ENCODE peak calls at places on chromosomes 13 and 19, in nine cellular contexts. M is left lung; D is BE2C; P is CD4-positive, alpha-beta T cell; R is AG09319; T is AG04449; S is transverse colon; Z is uterus; V is GM06990. G is an unnamed sample.
A peak's percentile ranks its signal among the peaks of the same experiment; 100 is the strongest.

GRCh38 chr13:61414686-61415664 is 674 bp downstream of the PCDH20 start:
- DNase-seq in V (no peak), R (no peak), M (peak; percentile 86), D (peak; percentile 85), T (no peak), Z (peak; percentile 21), P (no peak), S (peak; percentile 71), G (peak; percentile 6)

GRCh38 chr13:74191036-74191809 is 57.0 kb upstream of the KLF12 start:
- DNase-seq in S (no peak), M (no peak), Z (no peak), T (no peak), D (no peak), V (no peak), R (no peak), P (no peak), G (no peak)

GRCh38 chr19:31423896-31424295 is 74.7 kb upstream of the TSHZ3 start:
- DNase-seq in R (no peak), V (no peak), T (no peak), S (no peak), M (no peak), P (no peak), D (no peak), Z (no peak), G (no peak)

GRCh38 chr13:24632382-24633121 is 47.7 kb upstream of the ATP12A start:
- DNase-seq in P (no peak), M (no peak), Z (no peak), D (no peak), T (no peak), V (no peak), S (no peak), R (no peak), G (no peak)

GRCh38 chr19:31355330-31356289 is 6.4 kb upstream of the TSHZ3 start:
- DNase-seq in P (no peak), D (no peak), T (no peak), R (no peak), Z (no peak), V (no peak), M (no peak), S (no peak), G (no peak)

GRCh38 chr19:33693678-33694077 is 71.9 kb downstream of the CHST8 start:
- DNase-seq in S (no peak), Z (no peak), P (no peak), M (no peak), T (no peak), V (no peak), D (no peak), R (no peak), G (no peak)

GRCh38 chr13:103615778-103616177 is 549.6 kb upstream of the SLC10A2 start:
- DNase-seq in R (no peak), D (no peak), V (no peak), S (no peak), T (no peak), P (no peak), Z (no peak), M (no peak), G (no peak)

GRCh38 chr19:574658-575526 is 2.5 kb downstream of the BSG start:
- DNase-seq in S (no peak), V (peak; percentile 68), T (no peak), P (no peak), D (peak; percentile 75), M (peak; percentile 80), R (no peak), Z (no peak), G (peak; percentile 65)

GRCh38 chr19:4596033-4596904 is 36.8 kb upstream of the SEMA6B start:
- DNase-seq in P (no peak), S (no peak), T (no peak), M (no peak), Z (no peak), D (no peak), V (no peak), R (no peak), G (no peak)

GRCh38 chr13:80237646-80238045 is 103.3 kb downstream of the SPRY2 start:
- DNase-seq in V (no peak), D (no peak), Z (no peak), T (peak; percentile 40), P (no peak), M (no peak), S (no peak), R (no peak), G (no peak)

GRCh38 chr13:100541882-100542545 is 46.6 kb downstream of the GGACT start:
- DNase-seq in D (no peak), R (no peak), S (no peak), Z (no peak), M (no peak), P (no peak), T (no peak), V (no peak), G (no peak)

DNA sequence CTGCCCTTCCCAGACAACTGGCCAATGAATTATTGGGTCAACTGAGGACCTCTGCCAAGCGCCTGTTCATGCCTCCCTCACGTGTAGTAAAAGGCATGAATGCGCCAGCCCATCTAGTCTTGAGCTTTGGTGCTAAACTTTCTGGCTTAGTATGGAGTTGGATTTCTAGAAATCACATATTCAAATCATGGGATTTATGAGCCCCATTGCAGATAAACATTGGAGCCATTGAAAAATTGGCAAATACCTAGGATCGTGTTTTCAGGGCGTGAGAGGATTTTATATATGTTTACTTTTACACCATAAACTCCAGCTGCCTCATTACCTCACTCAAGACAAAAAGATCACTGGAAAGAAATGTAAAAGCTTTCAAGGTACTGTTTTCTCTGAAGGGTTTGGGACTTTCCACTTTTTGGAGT is 47.1 kb downstream of the COL4A2 start:
- DNase-seq in R (no peak), M (no peak), P (no peak), S (no peak), Z (no peak), V (no peak), T (no peak), D (no peak), G (no peak)
- TF ChIP-seq CTCF in R (no peak), M (no peak), P (no peak), S (no peak), Z (no peak), V (no peak), T (no peak), D (no peak), G (no peak)

GRCh38 chr19:50154529-50154928 is 8.6 kb downstream of the IZUMO2 start:
- DNase-seq in V (no peak), S (no peak), P (no peak), Z (no peak), R (no peak), D (no peak), M (no peak), T (no peak), G (no peak)

GRCh38 chr19:50158577-50158976 is 4.5 kb downstream of the IZUMO2 start:
- DNase-seq in Z (no peak), S (no peak), D (no peak), R (no peak), T (no peak), M (no peak), P (no peak), V (no peak), G (no peak)

GRCh38 chr19:50152578-50152977 is 10.5 kb downstream of the IZUMO2 start:
- DNase-seq in V (no peak), Z (no peak), P (no peak), M (no peak), S (no peak), D (no peak), R (no peak), T (no peak), G (no peak)

GRCh38 chr19:50159078-50159477 is 4.0 kb downstream of the IZUMO2 start:
- DNase-seq in M (no peak), P (no peak), Z (no peak), R (no peak), S (no peak), V (no peak), D (no peak), T (no peak), G (no peak)

GRCh38 chr19:50155520-50156109 is 7.5 kb downstream of the IZUMO2 start:
- DNase-seq in M (no peak), P (no peak), T (no peak), Z (no peak), R (no peak), D (no peak), S (no peak), V (no peak), G (no peak)
- TF ChIP-seq CTCF in M (no peak), P (no peak), T (no peak), Z (no peak), R (no peak), D (peak; percentile 19), S (no peak), V (peak; percentile 43), G (no peak)

GRCh38 chr19:34984287-34984686 is 15.8 kb upstream of the GRAMD1A start:
- DNase-seq in V (no peak), Z (no peak), T (no peak), S (no peak), R (no peak), M (no peak), D (no peak), P (no peak), G (no peak)

GRCh38 chr19:34983786-34984185 is 16.3 kb upstream of the GRAMD1A start:
- DNase-seq in Z (no peak), P (no peak), R (no peak), D (no peak), T (no peak), V (no peak), S (no peak), M (no peak), G (no peak)

GRCh38 chr19:34988119-34988518 is 12.0 kb upstream of the GRAMD1A start:
- DNase-seq in S (no peak), T (no peak), D (no peak), P (no peak), M (no peak), R (no peak), Z (no peak), V (no peak), G (no peak)

GRCh38 chr19:34982275-34982674 is 17.8 kb upstream of the GRAMD1A start:
- DNase-seq in P (no peak), V (no peak), Z (no peak), D (no peak), S (no peak), R (no peak), T (no peak), M (no peak), G (no peak)

DNA sequence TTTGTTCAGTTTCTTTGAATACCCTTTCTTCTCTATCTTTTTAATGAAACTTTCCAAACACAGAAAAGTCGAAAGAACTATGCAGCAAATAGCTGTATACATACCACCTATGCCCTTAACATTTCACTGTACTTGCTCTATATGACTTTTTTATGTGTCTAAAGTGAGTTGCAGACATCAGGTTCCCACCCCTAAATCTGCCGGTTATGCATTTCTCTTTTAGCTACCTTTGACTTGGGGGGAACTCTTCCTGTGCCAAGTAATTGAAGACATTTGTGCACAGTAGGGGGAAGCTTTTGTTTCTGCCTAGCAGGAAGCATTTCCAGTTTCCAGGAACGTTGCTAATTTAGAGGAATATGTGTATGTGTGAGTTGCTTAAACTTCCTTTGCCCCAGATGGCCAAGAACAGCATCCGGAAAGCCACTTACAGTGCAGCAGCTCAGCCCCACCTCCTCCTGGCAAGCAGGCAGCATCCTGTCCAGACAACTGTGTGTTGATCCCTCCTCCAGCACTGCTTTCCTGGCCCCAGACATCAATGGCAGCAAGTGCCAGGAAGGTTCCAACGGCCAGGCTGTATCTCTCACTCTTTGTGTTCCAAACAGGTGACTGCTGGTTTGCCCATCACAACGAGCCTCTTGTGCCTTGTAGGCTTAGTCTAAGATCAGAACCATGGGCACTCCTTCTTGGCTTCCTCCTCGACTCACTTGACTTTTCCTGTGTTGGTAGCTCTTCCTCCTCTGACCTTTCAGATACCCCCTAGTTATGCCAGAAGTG is 14.7 kb upstream of the GRAMD1A start:
- DNase-seq in Z (no peak), M (no peak), S (no peak), R (no peak), V (no peak), P (no peak), D (peak; percentile 42), T (no peak), G (no peak)
- TF ChIP-seq CTCF in Z (no peak), M (no peak), S (no peak), R (no peak), V (no peak), P (no peak), D (no peak), T (no peak), G (no peak)

GRCh38 chr19:18282021-18282787 is 782 bp upstream of the JUND start:
- DNase-seq in V (no peak), R (no peak), S (no peak), P (no peak), T (no peak), Z (no peak), D (no peak), M (peak; percentile 81), G (no peak)
- TF ChIP-seq CTCF in V (no peak), R (peak; percentile 10), S (peak; percentile 19), P (peak; percentile 16), T (peak; percentile 41), Z (no peak), D (no peak), M (no peak), G (no peak)